ENCODE peak calls at places on chromosomes 16 and 17, in five cellular contexts. V is trophoblast cell, H is neuronal stem cell, Z is H1, F is IMR-90. X is an unnamed sample.

GRCh38 chr16:85915125-85915845 is 16.3 kb downstream of the IRF8 start:
- DNase-seq in V (no peak), H (no peak), Z (no peak), F (no peak), X (no peak)

GRCh38 chr17:67845374-67845773 is 20.1 kb downstream of the BPTF start:
- DNase-seq in V (no peak), H (no peak), Z (no peak), F (no peak), X (no peak)

GRCh38 chr17:1360975-1361374 is 39.0 kb downstream of the YWHAE start:
- DNase-seq in V (no peak), H (no peak), Z (no peak), F (no peak), X (no peak)

GRCh38 chr17:16419929-16420271 is 4.5 kb downstream of the TRPV2 start:
- DNase-seq in V (no peak), H (no peak), Z (no peak), F (peak), X (no peak)

GRCh38 chr16:85288341-85288868 is 176.1 kb upstream of the CIBAR2 start:
- DNase-seq in V (no peak), H (no peak), Z (no peak), F (no peak), X (no peak)

GRCh38 chr17:43431741-43432523 is 33.1 kb downstream of the ARL4D start:
- DNase-seq in V (no peak), H (no peak), Z (no peak), F (peak), X (no peak)

GRCh38 chr16:68640972-68641371 is 4.1 kb upstream of the CDH3 start:
- DNase-seq in V (no peak), H (no peak), Z (no peak), F (no peak), X (peak)

GRCh38 chr16:69566437-69567030 is 768 bp downstream of the NFAT5 start:
- DNase-seq in V (peak), H (peak), Z (peak), F (peak), X (no peak)

GRCh38 chr17:35293151-35293837 is 50.4 kb downstream of the SLFN5 start:
- DNase-seq in V (peak), H (no peak), Z (no peak), F (no peak), X (no peak)

GRCh38 chr17:42653179-42654124 is 5.6 kb upstream of the TUBG2 start:
- DNase-seq in V (peak), H (no peak), Z (peak), F (peak), X (peak)

GRCh38 chr17:40100419-40100668 is at the start of gene NR1D1:
- DNase-seq in V (no peak), H (no peak), Z (no peak), F (no peak), X (no peak)
- H2AK5ac ChIP-seq in V (no peak), H (peak), Z (no peak), F (peak), X (no peak)

DNA sequence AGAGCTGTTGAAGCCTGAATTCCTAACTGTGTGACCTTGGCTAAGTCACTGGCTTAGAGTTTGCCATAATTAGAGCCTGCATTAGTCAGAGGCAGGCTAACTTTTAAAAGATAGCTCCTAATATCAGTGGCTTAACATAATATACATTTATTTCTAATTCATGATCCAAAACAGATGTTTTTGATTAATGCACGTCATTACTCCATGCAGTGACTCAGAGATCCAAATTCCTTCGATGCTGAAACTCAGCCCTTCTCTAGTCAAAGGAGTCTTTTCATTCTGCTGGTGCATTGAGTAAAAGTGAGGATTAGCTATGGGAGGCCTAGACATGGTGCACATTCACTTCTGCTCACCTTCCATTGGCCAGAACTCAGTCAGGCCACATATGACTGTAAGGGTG is 49.8 kb downstream of the IRX3 start:
- DNase-seq in V (no peak), H (no peak), Z (no peak), F (peak), X (no peak)
- H3K23ac ChIP-seq in V (no peak), H (no peak), Z (no peak), F (no peak), X (no peak)

DNA sequence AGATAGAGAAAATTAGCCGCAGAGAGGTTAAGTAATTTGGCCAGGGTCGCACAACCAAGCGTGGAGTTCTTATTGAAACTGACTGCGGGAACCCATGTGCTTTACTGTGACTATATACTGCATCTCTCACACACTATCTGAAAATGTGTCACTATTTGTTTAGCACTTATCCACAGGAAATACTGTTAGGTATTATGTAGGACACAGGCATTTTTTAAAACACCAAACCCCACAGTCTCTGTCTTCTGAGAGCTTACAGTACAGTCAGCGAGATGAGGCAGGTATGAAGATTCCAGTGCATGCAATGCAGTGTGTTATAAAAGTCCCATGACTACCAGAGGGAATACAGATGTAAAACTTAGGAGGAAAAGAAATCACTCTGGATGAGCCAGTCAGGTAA is 11.3 kb downstream of the RBL2 start:
- DNase-seq in V (no peak), H (no peak), Z (no peak), F (no peak), X (no peak)
- H2AK5ac ChIP-seq in V (no peak), H (no peak), Z (no peak), F (no peak), X (no peak)

GRCh38 chr17:82098169-82098938 is at the start of gene FASN:
- DNase-seq in V (peak), H (peak), Z (peak), F (peak), X (peak)
- H3K23ac ChIP-seq in V (no peak), H (peak), Z (no peak), F (peak), X (peak)

GRCh38 chr16:88780100-88781062 is 4.6 kb downstream of the PIEZO1 start:
- DNase-seq in V (no peak), H (no peak), Z (no peak), F (no peak), X (no peak)

GRCh38 chr16:88783391-88784073 is 1.5 kb downstream of the PIEZO1 start:
- DNase-seq in V (no peak), H (no peak), Z (no peak), F (peak), X (no peak)

GRCh38 chr16:88779406-88780099 is 5.5 kb downstream of the PIEZO1 start:
- DNase-seq in V (no peak), H (no peak), Z (no peak), F (no peak), X (no peak)

GRCh38 chr16:88782454-88783390 is 2.3 kb downstream of the PIEZO1 start:
- DNase-seq in V (no peak), H (no peak), Z (no peak), F (peak), X (no peak)

DNA sequence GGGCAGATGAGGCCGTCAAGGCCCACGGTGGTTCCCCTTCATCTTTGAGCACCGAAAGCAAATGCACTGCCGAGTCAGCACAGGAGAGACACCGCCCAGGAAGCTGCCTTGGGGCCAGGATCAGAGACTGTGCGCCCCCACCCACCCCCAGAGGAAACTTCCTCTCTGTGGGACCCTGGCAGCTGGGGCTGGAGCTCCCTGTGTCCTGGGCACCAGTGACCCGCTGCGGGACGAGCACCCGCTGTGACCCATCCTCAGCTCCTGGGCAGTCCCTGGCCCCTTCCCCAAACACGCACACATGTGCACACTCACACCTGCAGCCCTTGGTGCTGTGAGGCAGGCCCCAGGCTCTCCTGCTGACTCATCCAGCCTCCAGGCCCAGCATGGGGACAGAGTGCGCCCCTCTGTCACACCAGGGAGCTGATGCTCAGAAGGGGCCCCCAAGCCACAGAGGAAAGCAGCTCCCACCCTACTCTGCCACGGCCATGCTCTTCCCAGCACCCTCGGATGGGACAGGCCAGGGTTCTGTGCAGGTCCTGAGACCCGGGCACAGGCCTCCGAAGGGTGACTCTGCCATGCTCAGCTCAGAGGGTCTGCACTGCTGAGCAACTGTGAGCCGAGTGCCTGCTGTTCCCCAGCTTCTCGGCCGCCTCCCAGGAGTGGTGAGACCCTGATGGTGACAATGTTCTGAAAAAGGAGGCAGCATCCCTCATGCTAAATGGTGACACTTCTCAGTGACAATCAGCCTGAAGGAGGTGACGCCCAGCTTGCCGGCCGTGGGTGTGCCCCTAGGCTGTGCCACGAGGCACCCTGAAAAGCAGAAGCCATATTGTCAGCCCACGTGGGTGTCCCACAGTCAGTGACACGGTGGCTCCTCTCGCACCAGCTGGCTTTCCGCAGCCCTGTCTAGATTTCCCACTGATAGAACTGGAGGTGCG is 3.6 kb downstream of the PIEZO1 start:
- DNase-seq in V (no peak), H (no peak), Z (no peak), F (no peak), X (no peak)
- H2AK5ac ChIP-seq in V (peak), H (peak), Z (no peak), F (peak), X (no peak)

DNA sequence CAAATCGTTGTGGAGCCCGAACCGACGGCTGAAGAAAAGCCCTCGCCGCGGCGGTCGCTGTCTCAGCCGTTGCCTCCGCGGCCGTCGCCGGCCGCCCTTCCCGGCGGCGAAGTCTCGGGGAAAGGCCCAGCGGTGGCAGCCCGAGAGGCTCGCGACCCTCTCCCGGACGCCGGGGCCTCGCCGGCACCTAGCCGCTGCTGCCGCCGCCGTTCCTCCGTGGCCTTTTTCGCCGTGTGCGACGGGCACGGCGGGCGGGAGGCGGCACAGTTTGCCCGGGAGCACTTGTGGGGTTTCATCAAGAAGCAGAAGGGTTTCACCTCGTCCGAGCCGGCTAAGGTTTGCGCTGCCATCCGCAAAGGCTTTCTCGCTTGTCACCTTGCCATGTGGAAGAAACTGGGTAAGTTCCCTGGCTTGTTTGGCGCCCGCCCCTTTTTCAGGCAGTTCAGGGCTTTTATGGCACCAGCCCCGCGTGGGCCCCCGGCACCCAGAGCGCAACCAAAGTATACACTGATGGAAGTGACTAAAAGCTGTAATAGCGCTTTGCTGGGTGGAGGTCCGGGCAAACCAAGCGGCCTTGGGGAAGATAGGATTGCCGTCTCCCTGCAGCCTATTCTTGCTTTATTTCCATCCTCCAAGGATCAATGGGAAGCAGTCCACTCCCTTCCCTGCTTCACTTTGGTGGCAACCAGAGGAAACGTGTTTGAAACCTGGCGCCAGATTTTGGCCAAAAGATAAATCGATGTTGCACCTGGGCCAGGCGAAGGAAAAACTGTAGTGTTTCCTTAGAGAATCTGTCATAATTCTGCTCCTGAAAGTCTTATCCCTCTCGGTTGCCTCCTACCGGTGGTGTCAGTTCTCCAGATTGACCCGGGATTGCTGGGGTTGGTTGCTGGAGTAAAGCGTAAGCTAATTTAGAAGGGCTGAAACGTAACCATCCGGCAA is 768 bp downstream of the PPM1D start:
- DNase-seq in V (peak), H (peak), Z (peak), F (peak), X (peak)
- H3K23ac ChIP-seq in V (no peak), H (peak), Z (no peak), F (peak), X (no peak)

GRCh38 chr17:38898291-38898679 is 27.1 kb upstream of the LASP1NB start:
- DNase-seq in V (no peak), H (no peak), Z (no peak), F (no peak), X (no peak)
- H2AK5ac ChIP-seq in V (no peak), H (no peak), Z (no peak), F (no peak), X (no peak)

DNA sequence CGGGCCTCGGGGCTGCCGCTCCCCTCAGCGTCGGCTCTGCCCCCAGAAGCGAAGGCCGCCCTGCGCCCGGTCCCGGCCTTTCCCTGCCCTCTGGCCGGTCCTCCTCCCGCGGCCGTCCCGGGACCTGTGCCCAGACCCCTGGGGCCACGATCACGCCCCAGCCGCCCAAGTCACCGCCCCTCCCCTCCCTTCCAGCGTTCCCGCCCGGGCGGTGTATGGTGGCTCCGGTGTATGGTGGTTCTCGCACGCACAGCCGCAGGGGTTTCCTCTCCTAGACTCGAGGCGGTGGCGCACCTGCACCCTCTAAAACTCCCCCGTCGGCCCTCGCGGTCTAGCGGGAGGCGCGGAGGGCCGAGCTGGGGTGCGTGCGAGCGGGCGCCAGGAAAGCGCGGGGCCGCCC is 10.0 kb downstream of the TIGD7 start:
- DNase-seq in V (no peak), H (no peak), Z (no peak), F (no peak), X (no peak)
- H3K23ac ChIP-seq in V (no peak), H (no peak), Z (no peak), F (no peak), X (no peak)

GRCh38 chr17:29784661-29785060 is 145.4 kb downstream of the SSH2 start:
- DNase-seq in V (no peak), H (no peak), Z (no peak), F (peak), X (peak)

GRCh38 chr17:29793501-29793900 is 136.5 kb downstream of the SSH2 start:
- DNase-seq in V (peak), H (no peak), Z (no peak), F (no peak), X (no peak)

GRCh38 chr17:29788045-29788444 is 142.0 kb downstream of the SSH2 start:
- DNase-seq in V (no peak), H (no peak), Z (no peak), F (no peak), X (no peak)

GRCh38 chr17:29791336-29791735 is 138.7 kb downstream of the SSH2 start:
- DNase-seq in V (no peak), H (no peak), Z (no peak), F (no peak), X (no peak)

DNA sequence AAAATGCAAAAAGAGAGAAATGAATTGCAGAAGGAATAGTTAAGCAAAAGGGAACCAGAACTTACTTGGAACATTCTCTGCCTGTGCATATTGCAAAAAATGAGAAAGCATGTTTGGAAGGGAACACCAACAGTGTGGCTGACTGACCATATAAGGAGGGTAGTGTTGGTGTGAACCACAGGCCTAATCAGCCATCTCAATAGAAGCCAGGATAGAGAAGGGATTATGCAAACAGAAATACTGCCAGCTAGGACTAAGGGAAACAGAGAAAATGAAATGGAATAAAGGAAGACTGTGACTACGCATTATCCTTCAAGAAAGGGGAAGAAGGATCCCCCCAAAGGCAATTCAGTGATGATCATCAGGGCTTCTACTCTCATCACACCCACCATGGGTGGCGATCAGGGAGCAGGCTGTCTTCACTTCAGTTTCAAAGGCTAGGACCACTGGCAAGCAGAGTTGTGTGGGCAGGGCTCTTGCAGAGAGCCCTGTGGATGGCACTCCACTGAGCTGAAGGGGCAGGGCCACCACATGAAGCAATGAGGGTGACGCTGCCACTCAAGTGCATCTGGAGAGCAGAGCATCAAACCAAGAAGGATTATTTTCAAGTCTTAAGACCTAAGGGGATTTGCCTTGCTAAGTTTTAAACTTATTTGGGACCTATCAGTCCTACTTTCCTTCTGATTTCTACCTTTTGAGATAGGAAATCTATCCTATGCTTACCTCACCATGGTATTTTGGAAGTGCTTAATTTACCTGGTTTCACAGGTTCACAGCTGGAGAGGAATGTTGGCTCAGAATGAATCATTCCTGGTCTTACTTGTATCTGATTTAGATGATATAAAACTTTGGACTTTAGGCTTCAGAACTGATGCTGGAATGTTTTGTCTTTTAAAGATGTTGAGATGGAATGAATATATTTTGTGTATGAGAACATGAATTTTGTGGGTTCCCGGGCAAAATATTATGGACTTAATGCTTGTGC is 140.6 kb downstream of the SSH2 start:
- DNase-seq in V (peak), H (no peak), Z (no peak), F (no peak), X (no peak)
- H2AK5ac ChIP-seq in V (no peak), H (no peak), Z (no peak), F (no peak), X (no peak)

DNA sequence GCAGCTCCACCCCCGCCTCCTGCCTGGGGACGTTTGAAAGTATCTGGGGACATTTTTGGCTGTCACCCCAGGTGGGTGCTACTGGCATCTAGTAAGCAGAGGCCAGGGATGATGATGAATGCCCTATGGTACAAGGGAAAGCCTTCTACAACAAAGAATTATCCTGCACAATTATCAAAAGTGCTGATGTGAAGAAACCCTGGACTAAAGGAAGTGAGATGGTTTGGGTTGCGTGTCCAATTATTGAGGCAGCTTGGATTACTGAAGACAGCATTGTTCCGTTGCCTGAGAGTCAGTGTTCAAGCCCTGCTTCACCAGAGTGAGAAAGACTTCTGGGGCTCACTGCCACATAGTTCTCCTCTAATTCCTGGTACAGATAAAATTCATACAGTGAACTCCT is 343.4 kb downstream of the CA10 start:
- DNase-seq in V (no peak), H (no peak), Z (no peak), F (no peak), X (no peak)
- H3K23ac ChIP-seq in V (no peak), H (no peak), Z (no peak), F (no peak), X (no peak)

X was measured in mesendoderm.